ENCODE peak calls at places on chromosomes 7 and 10, in six cellular contexts. O, R, Y, J, G and M are unnamed samples.

GRCh38 chr7:116692599-116693308 is 20.8 kb downstream of the MET start:
- DNase-seq in O (no peak), R (no peak), Y (peak), J (no peak), G (peak), M (no peak)

GRCh38 chr10:118047363-118047719 is 600 bp upstream of the RAB11FIP2 start:
- DNase-seq in O (peak), R (no peak), Y (no peak), J (no peak), G (no peak), M (no peak)

GRCh38 chr10:29119374-29119773 is 169.5 kb upstream of the LYZL1 start:
- DNase-seq in O (no peak), R (no peak), Y (peak), J (no peak), G (peak), M (no peak)

GRCh38 chr10:73625004-73625883 is 16.0 kb downstream of the MYOZ1 start:
- DNase-seq in O (peak), R (no peak), Y (no peak), J (no peak), G (peak), M (no peak)

GRCh38 chr7:141585592-141586510 is 34.6 kb downstream of the AGK start:
- DNase-seq in O (no peak), R (peak), Y (no peak), J (no peak), G (peak), M (no peak)

GRCh38 chr10:11213156-11213555 is 195.5 kb downstream of the CELF2 start:
- DNase-seq in O (no peak), R (no peak), Y (no peak), J (no peak), G (no peak), M (no peak)

GRCh38 chr7:146768941-146769340 is 652.3 kb downstream of the CNTNAP2 start:
- DNase-seq in O (no peak), R (no peak), Y (no peak), J (no peak), G (no peak), M (no peak)

GRCh38 chr7:30232366-30232765 is 52.0 kb upstream of the ZNRF2 start:
- DNase-seq in O (no peak), R (no peak), Y (no peak), J (no peak), G (no peak), M (no peak)

GRCh38 chr7:87354749-87355148 is 9.3 kb downstream of the CROT start:
- DNase-seq in O (no peak), R (no peak), Y (peak), J (no peak), G (peak), M (no peak)

GRCh38 chr10:6070647-6071046 is 8.5 kb upstream of the IL2RA start:
- DNase-seq in O (no peak), R (no peak), Y (no peak), J (no peak), G (no peak), M (no peak)

GRCh38 chr10:51405580-51406367 is 293.6 kb downstream of the CSTF2T start:
- DNase-seq in O (no peak), R (no peak), Y (no peak), J (no peak), G (peak), M (no peak)

GRCh38 chr10:101646369-101646768 is 48.6 kb downstream of the FBXW4 start:
- DNase-seq in O (no peak), R (no peak), Y (no peak), J (no peak), G (no peak), M (no peak)

GRCh38 chr7:8042796-8043535 is 74.4 kb downstream of the GLCCI1 start:
- DNase-seq in O (no peak), R (no peak), Y (no peak), J (no peak), G (peak), M (no peak)

GRCh38 chr7:103100348-103100747 is 25.4 kb downstream of the ARMC10 start:
- DNase-seq in O (no peak), R (no peak), Y (no peak), J (no peak), G (no peak), M (no peak)

GRCh38 chr7:71472962-71473361 is 341.0 kb downstream of the GALNT17 start:
- DNase-seq in O (no peak), R (no peak), Y (no peak), J (no peak), G (no peak), M (no peak)
- TF ChIP-seq CTCF in O (no peak), R (no peak), Y (no peak), J (no peak), G (no peak), M (no peak)

DNA sequence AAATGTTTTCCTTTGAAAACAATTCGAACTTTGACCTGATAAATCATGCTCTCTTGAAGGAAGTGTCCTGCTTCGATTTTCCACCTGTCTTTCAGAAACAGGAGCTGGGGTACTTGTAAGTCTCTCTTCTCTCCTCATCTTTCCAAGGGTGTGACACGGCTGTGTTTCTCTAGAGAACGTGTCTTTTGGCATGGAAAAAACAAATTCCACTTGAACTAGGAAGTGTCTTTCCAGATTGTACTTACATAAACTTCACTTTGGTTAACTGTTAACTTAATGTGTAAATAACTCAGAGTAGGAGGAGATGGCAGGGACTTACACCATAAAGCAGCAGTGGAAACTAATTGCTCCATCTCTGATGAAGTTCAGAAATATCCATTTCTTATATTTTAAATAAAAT is 4.2 kb upstream of the CALCR start:
- DNase-seq in O (no peak), R (no peak), Y (no peak), J (no peak), G (no peak), M (no peak)
- TF ChIP-seq CTCF in O (no peak), R (no peak), Y (no peak), J (no peak), G (no peak), M (no peak)

GRCh38 chr10:130711072-130711471 is 574.9 kb downstream of the GLRX3 start:
- DNase-seq in O (no peak), R (no peak), Y (no peak), J (no peak), G (no peak), M (no peak)

GRCh38 chr10:130714700-130715467 is 578.7 kb downstream of the GLRX3 start:
- DNase-seq in O (no peak), R (no peak), Y (no peak), J (no peak), G (no peak), M (no peak)

GRCh38 chr10:130713105-130713504 is 576.9 kb downstream of the GLRX3 start:
- DNase-seq in O (no peak), R (no peak), Y (no peak), J (no peak), G (no peak), M (no peak)

GRCh38 chr10:130715686-130716670 is 579.8 kb downstream of the GLRX3 start:
- DNase-seq in O (no peak), R (no peak), Y (no peak), J (no peak), G (no peak), M (no peak)

GRCh38 chr10:130713731-130714130 is 577.5 kb downstream of the GLRX3 start:
- DNase-seq in O (no peak), R (no peak), Y (no peak), J (no peak), G (no peak), M (no peak)
- TF ChIP-seq CTCF in O (no peak), R (no peak), Y (no peak), J (no peak), G (no peak), M (no peak)

GRCh38 chr10:129277080-129277479 is 190.0 kb upstream of the MGMT start:
- DNase-seq in O (no peak), R (no peak), Y (no peak), J (no peak), G (no peak), M (no peak)

GRCh38 chr10:129277804-129278203 is 189.2 kb upstream of the MGMT start:
- DNase-seq in O (no peak), R (no peak), Y (no peak), J (no peak), G (no peak), M (no peak)

GRCh38 chr10:129274928-129275474 is 192.0 kb upstream of the MGMT start:
- DNase-seq in O (no peak), R (no peak), Y (no peak), J (no peak), G (no peak), M (no peak)

GRCh38 chr10:129272859-129273258 is 194.2 kb upstream of the MGMT start:
- DNase-seq in O (no peak), R (no peak), Y (no peak), J (no peak), G (no peak), M (no peak)

GRCh38 chr10:129275886-129276285 is 191.2 kb upstream of the MGMT start:
- DNase-seq in O (no peak), R (no peak), Y (no peak), J (no peak), G (no peak), M (no peak)
- TF ChIP-seq CTCF in O (no peak), R (no peak), Y (no peak), J (no peak), G (no peak), M (no peak)

DNA sequence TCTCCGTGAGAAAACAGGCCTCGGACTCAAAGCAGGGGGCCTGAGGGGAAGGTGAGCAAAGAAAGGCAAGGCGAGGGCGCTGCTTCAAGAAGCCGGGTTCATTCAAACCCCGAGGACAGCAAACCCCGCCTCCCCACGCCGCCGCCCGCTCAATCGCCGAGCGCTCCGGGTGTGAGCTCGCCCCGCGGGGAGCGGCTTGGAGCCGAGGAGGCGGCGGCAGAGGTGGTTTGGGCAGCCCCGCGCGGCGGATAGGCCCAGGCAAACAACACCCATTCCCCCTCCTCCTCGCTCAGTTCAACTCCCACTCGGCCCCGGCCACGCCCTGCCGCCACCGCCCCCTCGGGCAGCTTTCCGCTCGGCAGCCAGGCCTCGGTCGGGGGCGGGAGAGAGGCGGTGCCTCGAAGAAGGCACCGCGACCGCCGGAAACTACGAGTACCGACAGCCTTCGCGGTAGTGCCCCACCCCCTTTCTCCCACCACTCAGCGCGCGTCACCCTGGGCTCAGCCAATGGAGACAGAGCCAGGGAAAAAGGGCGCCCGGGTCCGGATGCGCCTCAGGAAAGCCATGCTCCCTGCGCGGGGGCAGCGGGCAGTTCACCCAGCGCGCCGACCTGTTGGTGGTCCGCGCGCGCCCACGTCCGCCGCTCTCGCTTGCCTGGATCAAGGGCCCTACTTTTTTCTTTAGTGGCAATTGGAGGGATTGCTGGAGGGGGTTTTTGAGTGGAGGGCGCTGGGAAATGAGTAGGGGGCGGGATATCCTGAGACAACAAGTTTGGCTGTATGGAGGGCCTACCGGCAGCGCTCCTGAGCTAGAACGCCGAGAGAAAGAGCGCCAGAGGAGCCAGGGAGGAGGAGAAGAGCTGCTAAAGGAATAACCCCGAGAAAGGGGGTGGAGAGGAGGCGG is 674 bp upstream of the SP4 start:
- DNase-seq in O (peak), R (peak), Y (peak), J (peak), G (peak), M (peak)
- TF ChIP-seq CTCF in O (peak), R (peak), Y (no peak), J (no peak), G (no peak), M (no peak)

GRCh38 chr10:126375299-126375698 is 13.0 kb downstream of the ADAM12 start:
- DNase-seq in O (no peak), R (no peak), Y (no peak), J (no peak), G (no peak), M (no peak)

GRCh38 chr10:126374435-126374834 is 13.8 kb downstream of the ADAM12 start:
- DNase-seq in O (no peak), R (no peak), Y (no peak), J (no peak), G (no peak), M (no peak)

GRCh38 chr10:126372359-126372758 is 15.9 kb downstream of the ADAM12 start:
- DNase-seq in O (no peak), R (no peak), Y (no peak), J (no peak), G (no peak), M (no peak)

GRCh38 chr10:126373982-126374381 is 14.3 kb downstream of the ADAM12 start:
- DNase-seq in O (no peak), R (no peak), Y (no peak), J (no peak), G (peak), M (no peak)

DNA sequence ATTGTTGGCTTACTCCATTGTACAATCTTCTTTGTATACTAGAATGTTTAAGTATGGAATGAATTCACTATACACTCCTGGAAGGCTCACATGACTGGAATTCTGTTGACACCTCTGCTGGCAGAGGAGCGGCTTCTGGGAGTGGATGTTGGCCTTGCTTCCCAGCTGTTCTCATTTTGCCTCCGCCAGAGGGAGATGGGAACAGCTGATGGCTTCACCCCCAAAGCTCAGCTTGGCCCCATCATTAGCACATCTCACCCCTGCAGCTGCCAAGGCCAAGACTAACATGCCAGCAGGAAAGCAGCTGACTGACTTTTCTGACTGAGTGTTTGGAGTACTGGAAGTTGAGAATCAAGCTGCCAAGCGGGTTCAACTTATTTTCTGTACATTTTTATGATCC is 15.1 kb downstream of the ADAM12 start:
- DNase-seq in O (peak), R (no peak), Y (no peak), J (no peak), G (peak), M (no peak)
- TF ChIP-seq CTCF in O (no peak), R (peak), Y (no peak), J (no peak), G (peak), M (no peak)